ENCODE peak calls at places on chromosomes 5 and 9, in six cellular contexts. Q is HCT116, G is K562, R is HepG2, K is H1, O is GM12878. X is an unnamed sample.

GRCh38 chr5:52878671-52879070 is 91.0 kb downstream of the ITGA1 start:
- DNase-seq in K (no peak), O (no peak), Q (no peak), R (no peak), G (no peak), X (no peak)

GRCh38 chr5:109450129-109450877 is 40.5 kb upstream of the PJA2 start:
- DNase-seq in Q (no peak), R (no peak), G (no peak), O (no peak), K (no peak), X (no peak)

GRCh38 chr9:136043386-136044054 is 51.6 kb downstream of the NACC2 start:
- DNase-seq in K (no peak), R (no peak), Q (no peak), G (no peak), O (no peak), X (no peak)

GRCh38 chr9:2497666-2498400 is 123.8 kb upstream of the VLDLR start:
- DNase-seq in Q (no peak), R (no peak), O (no peak), G (no peak), K (no peak), X (no peak)

GRCh38 chr5:162786234-162786633 is 651.2 kb upstream of the CCNG1 start:
- DNase-seq in G (no peak), O (no peak), Q (no peak), K (no peak), R (no peak), X (no peak)

GRCh38 chr5:178230879-178231735 is 1.5 kb downstream of the PHYKPL start:
- DNase-seq in K (no peak), R (no peak), Q (no peak), G (no peak), O (no peak), X (no peak)

GRCh38 chr9:87115790-87116189 is 168.5 kb upstream of the GAS1 start:
- DNase-seq in K (no peak), O (no peak), Q (no peak), R (no peak), G (no peak), X (no peak)

GRCh38 chr5:470961-471749 is 28.2 kb downstream of the EXOC3 start:
- DNase-seq in O (no peak), R (no peak), K (no peak), G (no peak), Q (no peak), X (no peak)

GRCh38 chr9:35935755-35936509 is 22.0 kb downstream of the OR2S2 start:
- DNase-seq in O (no peak), G (no peak), K (no peak), R (no peak), Q (no peak), X (no peak)

GRCh38 chr5:15124461-15124860 is 252.9 kb upstream of the ANKH start:
- DNase-seq in K (no peak), Q (no peak), G (no peak), O (no peak), R (no peak), X (no peak)

GRCh38 chr9:22693151-22693550 is 246.5 kb downstream of the DMRTA1 start:
- DNase-seq in Q (no peak), G (no peak), O (no peak), K (no peak), R (no peak), X (no peak)

GRCh38 chr5:759781-760362 is 24.7 kb downstream of the ZDHHC11B start:
- DNase-seq in Q (no peak), O (no peak), K (no peak), R (no peak), G (peak), X (no peak)

GRCh38 chr5:34550977-34551376 is 105.2 kb upstream of the RAI14 start:
- DNase-seq in K (no peak), Q (no peak), G (no peak), R (no peak), O (no peak), X (no peak)

GRCh38 chr5:157335534-157336422 is 69.9 kb downstream of the CYFIP2 start:
- DNase-seq in K (no peak), Q (no peak), R (no peak), O (no peak), G (no peak), X (no peak)

GRCh38 chr5:23064710-23065109 is 211.6 kb upstream of the CDH12 start:
- DNase-seq in R (no peak), G (no peak), Q (no peak), K (no peak), O (no peak), X (no peak)

GRCh38 chr5:139982157-139982974 is 60.7 kb downstream of the NRG2 start:
- DNase-seq in K (no peak), Q (no peak), O (no peak), R (no peak), G (peak), X (no peak)

GRCh38 chr9:113807173-113808061 is 68.7 kb upstream of the ZNF618 start:
- DNase-seq in O (no peak), Q (peak), K (no peak), G (peak), R (peak), X (peak)

GRCh38 chr9:75891277-75892167 is 1.0 kb downstream of the PCSK5 start:
- DNase-seq in R (no peak), K (no peak), Q (peak), O (no peak), G (peak), X (no peak)

GRCh38 chr5:113266227-113266912 is 168.4 kb downstream of the TSSK1B start:
- DNase-seq in O (no peak), Q (no peak), G (no peak), R (no peak), K (no peak), X (no peak)

GRCh38 chr5:57878301-57878722 is 395.7 kb upstream of the ACTBL2 start:
- DNase-seq in Q (no peak), O (no peak), R (no peak), K (no peak), G (no peak), X (no peak)

GRCh38 chr9:38380230-38380871 is 12.2 kb upstream of the ALDH1B1 start:
- DNase-seq in Q (no peak), G (no peak), R (peak), O (no peak), K (no peak), X (no peak)

GRCh38 chr9:121772600-121773285 is 121.3 kb downstream of the DAB2IP start:
- DNase-seq in O (no peak), R (no peak), K (no peak), G (no peak), Q (no peak), X (no peak)

GRCh38 chr9:19552282-19552681 is 143.5 kb downstream of the ACER2 start:
- DNase-seq in O (no peak), K (no peak), Q (no peak), G (no peak), R (no peak), X (no peak)

GRCh38 chr9:137391411-137391754 is 31.6 kb downstream of the EXD3 start:
- DNase-seq in K (no peak), O (no peak), Q (no peak), G (no peak), R (no peak), X (no peak)
- TF ChIP-seq ZNF274 in K (no peak), O (no peak), Q (no peak), G (no peak), R (no peak), X (no peak)

DNA sequence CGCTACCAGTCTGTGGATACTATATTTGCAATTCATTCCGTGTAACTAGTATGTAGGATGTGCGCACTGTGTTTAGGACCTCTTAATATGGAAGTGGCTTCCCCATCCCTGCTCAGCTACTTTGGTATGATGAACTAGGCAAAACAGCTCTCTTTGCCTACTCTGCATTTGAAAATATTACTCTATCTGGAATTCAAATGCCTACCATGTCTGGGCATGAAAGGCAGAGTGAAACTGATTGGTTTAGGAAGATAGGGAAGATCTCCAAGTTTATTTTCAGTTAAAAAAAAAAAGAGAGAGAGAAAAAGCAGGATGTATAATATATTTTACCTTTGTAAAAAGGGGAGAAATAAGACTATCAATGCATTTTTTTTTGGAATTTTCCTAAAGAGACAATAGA is 74.1 kb upstream of the ELL2 start:
- DNase-seq in G (no peak), R (no peak), K (no peak), O (no peak), Q (no peak), X (no peak)
- H3K9ac ChIP-seq in G (no peak), R (no peak), K (no peak), O (no peak), Q (no peak), X (no peak)

DNA sequence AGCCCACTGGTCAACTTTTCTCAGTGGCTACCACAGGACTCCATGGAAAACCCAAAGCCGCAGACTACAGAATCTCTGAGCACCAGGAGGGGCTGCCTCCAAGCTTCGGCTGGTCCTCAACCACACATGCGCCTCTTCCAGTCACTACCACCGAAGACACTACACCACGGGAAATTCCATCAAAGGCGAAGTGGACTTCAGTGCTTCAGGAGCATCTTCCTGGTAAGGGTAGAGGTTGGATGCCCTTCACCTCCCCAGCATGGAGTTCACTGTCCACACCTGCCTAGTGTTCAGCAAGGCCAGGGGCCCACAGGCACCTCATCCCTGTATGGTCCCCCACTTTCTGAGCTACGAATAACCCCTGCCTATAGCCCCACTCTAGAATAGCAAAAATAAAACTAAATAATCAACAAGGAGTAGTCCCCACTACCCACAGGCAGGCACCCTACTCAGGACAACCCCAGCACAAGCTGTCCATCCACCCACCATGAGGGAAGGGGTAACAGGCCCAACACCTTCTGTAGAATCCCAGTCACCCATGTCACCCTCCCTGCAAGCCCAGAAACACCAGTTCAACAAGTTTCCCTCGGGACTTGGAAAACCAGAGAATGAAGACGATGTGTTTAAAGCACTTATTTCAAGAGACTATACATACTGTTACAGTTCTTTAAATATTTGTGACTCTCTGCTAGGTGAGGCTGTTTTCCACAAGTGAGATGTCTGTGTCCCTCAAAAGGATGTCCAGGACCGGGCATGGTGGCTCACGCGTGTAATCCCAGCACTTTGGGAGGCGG is 2.6 kb downstream of the VDAC1 start:
- DNase-seq in O (no peak), G (no peak), Q (no peak), K (no peak), R (no peak), X (no peak)
- H3K4me3 ChIP-seq in O (peak), G (peak), Q (peak), K (no peak), R (peak), X (no peak)

GRCh38 chr5:127875235-127876021 is 172.2 kb downstream of the CCDC192 start:
- DNase-seq in R (peak), G (peak), K (peak), O (peak), Q (peak), X (peak)
- TF ChIP-seq ZNF274 in R (no peak), G (no peak), K (no peak), O (no peak), Q (no peak), X (no peak)

GRCh38 chr5:132074772-132075718 is 1.5 kb downstream of the CSF2 start:
- DNase-seq in O (no peak), G (peak), Q (peak), K (no peak), R (no peak), X (no peak)
- H3K9ac ChIP-seq in O (no peak), G (no peak), Q (no peak), K (no peak), R (no peak), X (no peak)

GRCh38 chr5:9630251-9630650 is at the start of gene TAS2R1:
- DNase-seq in Q (no peak), O (no peak), G (no peak), K (no peak), R (no peak), X (no peak)
- H3K4me3 ChIP-seq in Q (no peak), O (no peak), G (no peak), K (no peak), R (no peak), X (no peak)

X was measured in NT2/D1.